ENCODE peak calls at places on chromosomes 12 and 14, in ten cellular contexts. One of them, this sample, is unnamed.

GRCh38 chr12:89857652-89858274 is 149.1 kb upstream of the ATP2B1 start:
- DNase-seq in NCI-H460: no peak
- DNase-seq in effector memory CD8-positive, alpha-beta T cell: no peak
- DNase-seq in brain microvascular endothelial cell: no peak
- DNase-seq in H9: no peak
- DNase-seq in ureter: no peak
- DNase-seq in heart right ventricle: no peak
- DNase-seq in mucosa of gallbladder: no peak
- DNase-seq in T-cell: no peak
- DNase-seq in Calu3: no peak
- DNase-seq in this sample: no peak

GRCh38 chr14:34018564-34019244 is 67.8 kb upstream of the EGLN3 start:
- DNase-seq in effector memory CD8-positive, alpha-beta T cell: no peak
- DNase-seq in brain microvascular endothelial cell: no peak
- DNase-seq in mucosa of gallbladder: no peak
- DNase-seq in ureter: no peak
- DNase-seq in NCI-H460: no peak
- DNase-seq in Calu3: no peak
- DNase-seq in H9: no peak
- DNase-seq in T-cell: no peak
- DNase-seq in heart right ventricle: peak
- DNase-seq in this sample: peak

GRCh38 chr14:95784137-95784536 is 70.2 kb upstream of the TCL1A start:
- DNase-seq in NCI-H460: peak
- DNase-seq in heart right ventricle: no peak
- DNase-seq in H9: no peak
- DNase-seq in brain microvascular endothelial cell: peak
- DNase-seq in effector memory CD8-positive, alpha-beta T cell: no peak
- DNase-seq in T-cell: no peak
- DNase-seq in mucosa of gallbladder: peak
- DNase-seq in ureter: no peak
- DNase-seq in Calu3: peak
- DNase-seq in this sample: no peak

GRCh38 chr12:22283006-22283506 is 51.5 kb downstream of the ST8SIA1 start:
- DNase-seq in ureter: no peak
- DNase-seq in T-cell: no peak
- DNase-seq in heart right ventricle: no peak
- DNase-seq in H9: no peak
- DNase-seq in Calu3: no peak
- DNase-seq in effector memory CD8-positive, alpha-beta T cell: no peak
- DNase-seq in mucosa of gallbladder: no peak
- DNase-seq in brain microvascular endothelial cell: peak
- DNase-seq in NCI-H460: no peak
- DNase-seq in this sample: no peak

GRCh38 chr14:22549981-22550670 is 38.9 kb downstream of the DAD1 start:
- DNase-seq in mucosa of gallbladder: no peak
- DNase-seq in NCI-H460: no peak
- DNase-seq in effector memory CD8-positive, alpha-beta T cell: peak
- DNase-seq in ureter: no peak
- DNase-seq in Calu3: no peak
- DNase-seq in T-cell: no peak
- DNase-seq in heart right ventricle: no peak
- DNase-seq in H9: no peak
- DNase-seq in brain microvascular endothelial cell: peak
- DNase-seq in this sample: peak

GRCh38 chr12:77914089-77914488 is 83.4 kb downstream of the NAV3 start:
- DNase-seq in Calu3: no peak
- DNase-seq in mucosa of gallbladder: no peak
- DNase-seq in NCI-H460: no peak
- DNase-seq in T-cell: no peak
- DNase-seq in effector memory CD8-positive, alpha-beta T cell: no peak
- DNase-seq in brain microvascular endothelial cell: no peak
- DNase-seq in heart right ventricle: no peak
- DNase-seq in ureter: no peak
- DNase-seq in H9: no peak
- DNase-seq in this sample: no peak

GRCh38 chr14:67999290-67999689 is 179.7 kb downstream of the RAD51B start:
- DNase-seq in H9: no peak
- DNase-seq in mucosa of gallbladder: no peak
- DNase-seq in effector memory CD8-positive, alpha-beta T cell: no peak
- DNase-seq in NCI-H460: no peak
- DNase-seq in ureter: no peak
- DNase-seq in brain microvascular endothelial cell: no peak
- DNase-seq in T-cell: no peak
- DNase-seq in Calu3: no peak
- DNase-seq in heart right ventricle: no peak
- DNase-seq in this sample: no peak

GRCh38 chr12:101779200-101779599 is 39.9 kb upstream of the SYCP3 start:
- DNase-seq in Calu3: no peak
- DNase-seq in NCI-H460: no peak
- DNase-seq in effector memory CD8-positive, alpha-beta T cell: no peak
- DNase-seq in T-cell: no peak
- DNase-seq in heart right ventricle: no peak
- DNase-seq in mucosa of gallbladder: no peak
- DNase-seq in H9: no peak
- DNase-seq in brain microvascular endothelial cell: no peak
- DNase-seq in ureter: no peak
- DNase-seq in this sample: no peak

GRCh38 chr12:16844875-16845274 is 238.9 kb upstream of the LMO3 start:
- DNase-seq in T-cell: no peak
- DNase-seq in effector memory CD8-positive, alpha-beta T cell: no peak
- DNase-seq in Calu3: no peak
- DNase-seq in brain microvascular endothelial cell: no peak
- DNase-seq in ureter: no peak
- DNase-seq in NCI-H460: no peak
- DNase-seq in heart right ventricle: no peak
- DNase-seq in H9: peak
- DNase-seq in mucosa of gallbladder: no peak
- DNase-seq in this sample: no peak

GRCh38 chr14:101078105-101078891 is 174.8 kb upstream of the RTL1 start:
- DNase-seq in T-cell: no peak
- DNase-seq in effector memory CD8-positive, alpha-beta T cell: no peak
- DNase-seq in heart right ventricle: no peak
- DNase-seq in ureter: no peak
- DNase-seq in brain microvascular endothelial cell: no peak
- DNase-seq in Calu3: no peak
- DNase-seq in mucosa of gallbladder: no peak
- DNase-seq in H9: no peak
- DNase-seq in NCI-H460: no peak
- DNase-seq in this sample: no peak

GRCh38 chr12:95182868-95183415 is 34.3 kb downstream of the FGD6 start:
- DNase-seq in NCI-H460: no peak
- DNase-seq in mucosa of gallbladder: no peak
- DNase-seq in T-cell: no peak
- DNase-seq in heart right ventricle: no peak
- DNase-seq in H9: no peak
- DNase-seq in effector memory CD8-positive, alpha-beta T cell: no peak
- DNase-seq in brain microvascular endothelial cell: peak
- DNase-seq in ureter: no peak
- DNase-seq in Calu3: no peak
- DNase-seq in this sample: no peak

GRCh38 chr12:124586756-124587155 is 19.3 kb upstream of the NCOR2 start:
- DNase-seq in NCI-H460: no peak
- DNase-seq in effector memory CD8-positive, alpha-beta T cell: no peak
- DNase-seq in heart right ventricle: no peak
- DNase-seq in brain microvascular endothelial cell: no peak
- DNase-seq in H9: no peak
- DNase-seq in Calu3: no peak
- DNase-seq in mucosa of gallbladder: no peak
- DNase-seq in ureter: no peak
- DNase-seq in T-cell: no peak
- DNase-seq in this sample: no peak

GRCh38 chr12:104306943-104307654 is 3.6 kb downstream of the EID3 start:
- DNase-seq in effector memory CD8-positive, alpha-beta T cell: no peak
- DNase-seq in H9: no peak
- DNase-seq in brain microvascular endothelial cell: no peak
- DNase-seq in Calu3: no peak
- DNase-seq in ureter: no peak
- DNase-seq in mucosa of gallbladder: no peak
- DNase-seq in NCI-H460: no peak
- DNase-seq in heart right ventricle: no peak
- DNase-seq in T-cell: no peak
- DNase-seq in this sample: no peak

GRCh38 chr14:59161571-59162175 is 26.8 kb upstream of the DAAM1 start:
- DNase-seq in ureter: no peak
- DNase-seq in brain microvascular endothelial cell: peak
- DNase-seq in mucosa of gallbladder: no peak
- DNase-seq in effector memory CD8-positive, alpha-beta T cell: no peak
- DNase-seq in heart right ventricle: no peak
- DNase-seq in NCI-H460: no peak
- DNase-seq in Calu3: peak
- DNase-seq in T-cell: no peak
- DNase-seq in H9: no peak
- DNase-seq in this sample: peak

This sample was measured in stimulated activated naive CD4-positive, alpha-beta T cell treated with Interleukin-2 at 50 U/mL for 16 hours.